ENCODE peak calls at places on chromosomes 6 and 20, in four cellular contexts. B, R, U and F are unnamed samples.

GRCh38 chr6:94893327-94893726 is 684.0 kb upstream of the MANEA start:
- DNase-seq in R (no peak), U (peak; percentile 0), B (no peak), F (no peak)

GRCh38 chr6:161373905-161374451 is 100.1 kb upstream of the AGPAT4 start:
- DNase-seq in U (peak; percentile 67), R (peak; percentile 76), B (peak; percentile 70), F (peak; percentile 53)

GRCh38 chr6:110560239-110561015 is 84.0 kb upstream of the SLC22A16 start:
- DNase-seq in B (no peak), U (no peak), R (no peak), F (no peak)

GRCh38 chr20:60269571-60270162 is 311.4 kb downstream of the CDH26 start:
- DNase-seq in B (no peak), R (no peak), U (no peak), F (no peak)

GRCh38 chr6:104788400-104788799 is 71.3 kb downstream of the HACE1 start:
- DNase-seq in U (no peak), R (no peak), B (no peak), F (no peak)

GRCh38 chr20:49557449-49557848 is 10.5 kb downstream of the PTGIS start:
- DNase-seq in B (no peak), R (no peak), U (no peak), F (no peak)

GRCh38 chr6:89483111-89483720 is 50.3 kb downstream of the ANKRD6 start:
- DNase-seq in B (no peak), U (no peak), R (no peak), F (no peak)

GRCh38 chr6:68313911-68314310 is 321.2 kb upstream of the ADGRB3 start:
- DNase-seq in R (peak; percentile 26), B (peak; percentile 1), U (peak; percentile 29), F (no peak)

GRCh38 chr6:1796706-1797529 is 187.2 kb downstream of the FOXC1 start:
- DNase-seq in B (no peak), R (no peak), U (no peak), F (no peak)